ENCODE peak calls at places on chromosome 3, in nine cellular contexts. Q is SW 1271; C is stimulated activated CD4-positive, alpha-beta T cell treated with anti-CD3 and anti-CD28 coated beads, Interleukin-1b, Interleukin-23, amount 100 ng/mL, for 24 hours; L is Calu3; K is OCI-LY7; O is GM04503; H is fibroblast of pulmonary artery; A is mucosa of gallbladder; M is left colon. E is an unnamed sample.

GRCh38 chr3:194275721-194276120 is 75.4 kb downstream of the CPN2 start:
- DNase-seq in Q (no peak), C (no peak), L (no peak), K (no peak), O (no peak), H (no peak), A (no peak), M (no peak), E (no peak)

GRCh38 chr3:120284702-120285507 is at the start of gene GPR156:
- DNase-seq in Q (no peak), C (no peak), L (peak), K (no peak), O (no peak), H (peak), A (no peak), M (no peak), E (no peak)

GRCh38 chr3:113222412-113223086 is 11.2 kb downstream of the BOC start:
- DNase-seq in Q (no peak), C (no peak), L (no peak), K (no peak), O (no peak), H (no peak), A (no peak), M (no peak), E (no peak)

GRCh38 chr3:51942603-51943450 is 664 bp downstream of the PARP3 start:
- DNase-seq in Q (no peak), C (no peak), L (peak), K (peak), O (peak), H (peak), A (no peak), M (peak), E (peak)

GRCh38 chr3:28212681-28213080 is 28.7 kb upstream of the CMC1 start:
- DNase-seq in Q (no peak), C (no peak), L (no peak), K (no peak), O (no peak), H (no peak), A (no peak), M (no peak), E (no peak)

GRCh38 chr3:171240504-171240835 is 213.9 kb upstream of the SLC2A2 start:
- DNase-seq in Q (no peak), C (no peak), L (no peak), K (no peak), O (no peak), H (no peak), A (no peak), M (no peak), E (no peak)

GRCh38 chr3:115074502-115074901 is 72.6 kb downstream of the ZBTB20 start:
- DNase-seq in Q (no peak), C (no peak), L (no peak), K (no peak), O (no peak), H (peak), A (no peak), M (no peak), E (no peak)

GRCh38 chr3:144273611-144274010 is 302.0 kb downstream of the DIPK2A start:
- DNase-seq in Q (no peak), C (no peak), L (no peak), K (no peak), O (no peak), H (peak), A (no peak), M (no peak), E (no peak)

GRCh38 chr3:57546616-57547015 is 2.5 kb upstream of the DNAH12 start:
- DNase-seq in Q (no peak), C (no peak), L (no peak), K (no peak), O (no peak), H (no peak), A (no peak), M (no peak), E (no peak)

GRCh38 chr3:135023985-135024658 is 229.1 kb downstream of the EPHB1 start:
- DNase-seq in Q (no peak), C (no peak), L (no peak), K (no peak), O (no peak), H (no peak), A (no peak), M (no peak), E (no peak)

GRCh38 chr3:72641684-72642083 is 206.6 kb downstream of the SHQ1 start:
- DNase-seq in Q (no peak), C (no peak), L (no peak), K (no peak), O (no peak), H (no peak), A (no peak), M (no peak), E (no peak)

GRCh38 chr3:170494766-170495165 is 76.1 kb downstream of the CLDN11 start:
- DNase-seq in Q (no peak), C (no peak), L (no peak), K (no peak), O (no peak), H (no peak), A (no peak), M (no peak), E (no peak)

GRCh38 chr3:80559701-80560100 is 791.9 kb upstream of the ROBO1 start:
- DNase-seq in Q (no peak), C (no peak), L (no peak), K (no peak), O (no peak), H (no peak), A (no peak), M (no peak), E (no peak)

GRCh38 chr3:168628549-168628948 is 532.8 kb upstream of the GOLIM4 start:
- DNase-seq in Q (no peak), C (no peak), L (no peak), K (no peak), O (no peak), H (no peak), A (no peak), M (no peak), E (no peak)

GRCh38 chr3:164144824-164145223 is 933.5 kb downstream of the SI start:
- DNase-seq in Q (no peak), C (no peak), L (no peak), K (no peak), O (no peak), H (no peak), A (no peak), M (no peak), E (no peak)